ENCODE peak calls at places on chromosomes 7 and 10, in nine cellular contexts. Z is A549, U is tibial nerve, T is stomach, W is upper lobe of left lung, S is ovary, R is SK-N-SH, G is GM12878, P is K562. F is an unnamed sample.

GRCh38 chr7:28165971-28166955 is 14.3 kb downstream of the JAZF1 start:
- DNase-seq in Z (no peak), U (no peak), T (no peak), W (no peak), S (no peak), R (no peak), G (no peak), P (no peak), F (no peak)

GRCh38 chr7:45601816-45602540 is 27.8 kb downstream of the ADCY1 start:
- DNase-seq in Z (no peak), U (no peak), T (peak; percentile 7), W (no peak), S (no peak), R (no peak), G (no peak), P (no peak), F (no peak)

GRCh38 chr7:95001258-95001657 is 93.9 kb downstream of the PPP1R9A start:
- DNase-seq in Z (no peak), U (no peak), T (no peak), W (no peak), S (no peak), R (no peak), G (no peak), P (no peak), F (no peak)

GRCh38 chr10:119383174-119383856 is 159.2 kb downstream of the RGS10 start:
- DNase-seq in Z (no peak), U (no peak), T (no peak), W (no peak), S (no peak), R (no peak), G (no peak), P (no peak), F (no peak)

GRCh38 chr10:74839708-74840107 is 13.3 kb downstream of the KAT6B start:
- DNase-seq in Z (no peak), U (no peak), T (no peak), W (no peak), S (no peak), R (no peak), G (no peak), P (no peak), F (no peak)

GRCh38 chr10:100531761-100532160 is 2.1 kb upstream of the NDUFB8 start:
- DNase-seq in Z (no peak), U (no peak), T (no peak), W (no peak), S (no peak), R (no peak), G (peak; percentile 50), P (no peak), F (no peak)

GRCh38 chr7:27555670-27556069 is 107.0 kb downstream of the HIBADH start:
- DNase-seq in Z (no peak), U (no peak), T (no peak), W (no peak), S (no peak), R (no peak), G (no peak), P (no peak), F (no peak)

GRCh38 chr10:91974960-91975359 is 51.4 kb downstream of the BTAF1 start:
- DNase-seq in Z (no peak), U (no peak), T (no peak), W (no peak), S (no peak), R (no peak), G (peak; percentile 5), P (no peak), F (no peak)

GRCh38 chr10:92914478-92915066 is 66.3 kb downstream of the EXOC6 start:
- DNase-seq in Z (peak; percentile 65), U (peak; percentile 78), T (peak; percentile 42), W (no peak), S (no peak), R (peak; percentile 41), G (no peak), P (peak; percentile 36), F (peak; percentile 50)

GRCh38 chr10:8059191-8059936 is 4.9 kb downstream of the GATA3 start:
- DNase-seq in Z (no peak), U (no peak), T (no peak), W (no peak), S (no peak), R (no peak), G (no peak), P (no peak), F (no peak)

GRCh38 chr10:130621231-130621775 is 485.1 kb downstream of the GLRX3 start:
- DNase-seq in Z (no peak), U (no peak), T (no peak), W (no peak), S (no peak), R (peak; percentile 55), G (no peak), P (no peak), F (no peak)

GRCh38 chr10:123149162-123149567 is 1.2 kb downstream of the HMX2 start:
- DNase-seq in Z (no peak), U (no peak), T (no peak), W (no peak), S (no peak), R (peak; percentile 42), G (no peak), P (no peak), F (no peak)

GRCh38 chr7:131104611-131105293 is 222.9 kb upstream of the MKLN1 start:
- DNase-seq in Z (no peak), U (no peak), T (no peak), W (no peak), S (no peak), R (no peak), G (no peak), P (no peak), F (no peak)

GRCh38 chr10:73838827-73839226 is 27.4 kb upstream of the NDST2 start:
- DNase-seq in Z (no peak), U (no peak), T (no peak), W (no peak), S (no peak), R (no peak), G (no peak), P (no peak), F (no peak)

GRCh38 chr7:7969306-7970112 is 913 bp downstream of the GLCCI1 start:
- DNase-seq in Z (peak; percentile 20), U (peak; percentile 24), T (peak; percentile 33), W (peak; percentile 89), S (peak; percentile 54), R (no peak), G (no peak), P (no peak), F (peak; percentile 44)
- TF ChIP-seq EP300 in Z (no peak), U (no peak), T (no peak), W (no peak), S (no peak), R (no peak), G (no peak), P (no peak), F (no peak)

GRCh38 chr7:18706648-18707047 is 211.1 kb downstream of the HDAC9 start:
- DNase-seq in Z (no peak), U (no peak), T (no peak), W (no peak), S (no peak), R (no peak), G (no peak), P (no peak), F (no peak)
- TF ChIP-seq EP300 in Z (no peak), U (no peak), T (no peak), W (no peak), S (no peak), R (no peak), G (no peak), P (no peak), F (no peak)

GRCh38 chr7:92598310-92598981 is 8.3 kb upstream of the FAM133B start:
- DNase-seq in Z (no peak), U (no peak), T (no peak), W (no peak), S (no peak), R (no peak), G (no peak), P (no peak), F (no peak)

GRCh38 chr7:92589056-92589455 is 1.1 kb downstream of the FAM133B start:
- DNase-seq in Z (no peak), U (no peak), T (no peak), W (no peak), S (no peak), R (no peak), G (no peak), P (no peak), F (no peak)

GRCh38 chr7:92590711-92591310 is 621 bp upstream of the FAM133B start:
- DNase-seq in Z (no peak), U (no peak), T (no peak), W (no peak), S (no peak), R (no peak), G (no peak), P (no peak), F (no peak)

GRCh38 chr7:92595281-92595680 is 5.1 kb upstream of the FAM133B start:
- DNase-seq in Z (no peak), U (no peak), T (no peak), W (no peak), S (no peak), R (no peak), G (no peak), P (no peak), F (no peak)

DNA sequence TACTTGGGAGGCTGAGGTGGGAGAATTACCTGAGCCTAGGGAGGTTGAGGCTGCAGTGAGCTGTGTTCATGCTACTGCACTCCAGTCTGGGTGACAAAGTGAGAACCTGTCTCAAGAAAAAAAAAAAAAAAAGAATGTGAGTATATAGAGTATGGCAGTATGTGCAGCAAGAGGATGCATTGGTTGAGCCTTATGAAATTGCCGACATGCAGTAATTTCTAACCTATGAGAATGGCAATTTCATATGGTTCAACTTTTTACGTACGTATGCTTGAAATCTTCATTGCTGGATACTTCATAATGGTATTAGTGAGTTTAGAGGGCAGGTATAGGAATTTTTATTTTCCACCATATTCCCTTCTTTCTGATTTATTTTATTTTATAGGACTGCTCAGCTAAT is 4.6 kb upstream of the FAM133B start:
- DNase-seq in Z (no peak), U (no peak), T (no peak), W (no peak), S (no peak), R (no peak), G (no peak), P (no peak), F (no peak)
- TF ChIP-seq EP300 in Z (no peak), U (no peak), T (no peak), W (no peak), S (no peak), R (no peak), G (no peak), P (no peak), F (no peak)

GRCh38 chr7:26084418-26084817 is 67.6 kb upstream of the NFE2L3 start:
- DNase-seq in Z (no peak), U (no peak), T (no peak), W (no peak), S (no peak), R (no peak), G (no peak), P (no peak), F (no peak)

GRCh38 chr7:26087321-26088091 is 64.5 kb upstream of the NFE2L3 start:
- DNase-seq in Z (no peak), U (no peak), T (no peak), W (no peak), S (no peak), R (no peak), G (no peak), P (no peak), F (no peak)

GRCh38 chr7:26085771-26086170 is 66.2 kb upstream of the NFE2L3 start:
- DNase-seq in Z (no peak), U (no peak), T (no peak), W (no peak), S (no peak), R (no peak), G (no peak), P (no peak), F (no peak)

GRCh38 chr7:26081627-26082026 is 70.4 kb upstream of the NFE2L3 start:
- DNase-seq in Z (no peak), U (no peak), T (no peak), W (no peak), S (no peak), R (no peak), G (no peak), P (no peak), F (peak; percentile 38)

GRCh38 chr7:26083113-26083512 is 68.9 kb upstream of the NFE2L3 start:
- DNase-seq in Z (no peak), U (no peak), T (no peak), W (no peak), S (no peak), R (no peak), G (no peak), P (no peak), F (no peak)
- TF ChIP-seq EP300 in Z (no peak), U (no peak), T (no peak), W (no peak), S (no peak), R (no peak), G (no peak), P (no peak), F (no peak)

F was measured in transverse colon.